ENCODE peak calls at places on chromosomes 11 and 22, in seven cellular contexts. One of them, this sample, is unnamed.

GRCh38 chr22:50705219-50705691 is 32.6 kb downstream of the SHANK3 start:
- DNase-seq in HL-60: peak
- DNase-seq in mammary epithelial cell: no peak
- DNase-seq in progenitor cell of endocrine pancreas: peak
- DNase-seq in thoracic aorta: no peak
- DNase-seq in breast epithelium: no peak
- DNase-seq in PC-9: no peak
- DNase-seq in this sample: no peak

GRCh38 chr11:17711836-17712235 is 7.5 kb upstream of the MYOD1 start:
- DNase-seq in HL-60: no peak
- DNase-seq in mammary epithelial cell: no peak
- DNase-seq in progenitor cell of endocrine pancreas: no peak
- DNase-seq in thoracic aorta: no peak
- DNase-seq in breast epithelium: no peak
- DNase-seq in PC-9: no peak
- DNase-seq in this sample: no peak

GRCh38 chr11:92018332-92018731 is 206.3 kb upstream of the FAT3 start:
- DNase-seq in HL-60: no peak
- DNase-seq in mammary epithelial cell: no peak
- DNase-seq in progenitor cell of endocrine pancreas: no peak
- DNase-seq in thoracic aorta: no peak
- DNase-seq in breast epithelium: no peak
- DNase-seq in PC-9: no peak
- DNase-seq in this sample: no peak

GRCh38 chr11:10310301-10310841 is 5.5 kb downstream of the ADM start:
- DNase-seq in HL-60: no peak
- DNase-seq in mammary epithelial cell: peak
- DNase-seq in progenitor cell of endocrine pancreas: no peak
- DNase-seq in thoracic aorta: no peak
- DNase-seq in breast epithelium: no peak
- DNase-seq in PC-9: no peak
- DNase-seq in this sample: no peak

GRCh38 chr11:83819936-83820549 is 533.9 kb upstream of the CCDC90B start:
- DNase-seq in HL-60: no peak
- DNase-seq in mammary epithelial cell: peak
- DNase-seq in progenitor cell of endocrine pancreas: no peak
- DNase-seq in thoracic aorta: no peak
- DNase-seq in breast epithelium: no peak
- DNase-seq in PC-9: peak
- DNase-seq in this sample: no peak

GRCh38 chr11:15793032-15793996 is 563.0 kb downstream of the SOX6 start:
- DNase-seq in HL-60: no peak
- DNase-seq in mammary epithelial cell: peak
- DNase-seq in progenitor cell of endocrine pancreas: no peak
- DNase-seq in thoracic aorta: no peak
- DNase-seq in breast epithelium: no peak
- DNase-seq in PC-9: no peak
- DNase-seq in this sample: no peak

GRCh38 chr22:37378642-37379058 is 48.6 kb downstream of the ELFN2 start:
- DNase-seq in HL-60: no peak
- DNase-seq in mammary epithelial cell: no peak
- DNase-seq in progenitor cell of endocrine pancreas: no peak
- DNase-seq in thoracic aorta: no peak
- DNase-seq in breast epithelium: no peak
- DNase-seq in PC-9: no peak
- DNase-seq in this sample: no peak

GRCh38 chr22:27348634-27349033 is 452.9 kb downstream of the MN1 start:
- DNase-seq in HL-60: no peak
- DNase-seq in mammary epithelial cell: peak
- DNase-seq in progenitor cell of endocrine pancreas: no peak
- DNase-seq in thoracic aorta: no peak
- DNase-seq in breast epithelium: no peak
- DNase-seq in PC-9: no peak
- DNase-seq in this sample: no peak

GRCh38 chr11:3231851-3232744 is at the start of gene MRGPRE:
- DNase-seq in HL-60: peak
- DNase-seq in mammary epithelial cell: peak
- DNase-seq in progenitor cell of endocrine pancreas: no peak
- DNase-seq in thoracic aorta: no peak
- DNase-seq in breast epithelium: no peak
- DNase-seq in PC-9: no peak
- DNase-seq in this sample: no peak

GRCh38 chr22:26681395-26681821 is 24.0 kb downstream of the MIAT start:
- DNase-seq in HL-60: no peak
- DNase-seq in mammary epithelial cell: no peak
- DNase-seq in progenitor cell of endocrine pancreas: no peak
- DNase-seq in thoracic aorta: no peak
- DNase-seq in breast epithelium: no peak
- DNase-seq in PC-9: no peak
- DNase-seq in this sample: no peak

GRCh38 chr11:45374632-45375031 is 88.5 kb upstream of the SYT13 start:
- DNase-seq in HL-60: no peak
- DNase-seq in mammary epithelial cell: no peak
- DNase-seq in progenitor cell of endocrine pancreas: no peak
- DNase-seq in thoracic aorta: no peak
- DNase-seq in breast epithelium: no peak
- DNase-seq in PC-9: no peak
- DNase-seq in this sample: no peak

GRCh38 chr11:130407978-130408377 is 20.4 kb downstream of the ADAMTS8 start:
- DNase-seq in HL-60: no peak
- DNase-seq in mammary epithelial cell: peak
- DNase-seq in progenitor cell of endocrine pancreas: no peak
- DNase-seq in thoracic aorta: peak
- DNase-seq in breast epithelium: no peak
- DNase-seq in PC-9: peak
- DNase-seq in this sample: no peak

GRCh38 chr22:41900652-41901312 is 14.1 kb downstream of the SHISA8 start:
- DNase-seq in HL-60: no peak
- DNase-seq in mammary epithelial cell: no peak
- DNase-seq in progenitor cell of endocrine pancreas: no peak
- DNase-seq in thoracic aorta: no peak
- DNase-seq in breast epithelium: no peak
- DNase-seq in PC-9: no peak
- DNase-seq in this sample: no peak

GRCh38 chr22:46830001-46830715 is 67.7 kb downstream of the TBC1D22A start:
- DNase-seq in HL-60: no peak
- DNase-seq in mammary epithelial cell: peak
- DNase-seq in progenitor cell of endocrine pancreas: no peak
- DNase-seq in thoracic aorta: no peak
- DNase-seq in breast epithelium: no peak
- DNase-seq in PC-9: no peak
- DNase-seq in this sample: no peak

GRCh38 chr22:46835693-46836092 is 73.2 kb downstream of the TBC1D22A start:
- DNase-seq in HL-60: no peak
- DNase-seq in mammary epithelial cell: no peak
- DNase-seq in progenitor cell of endocrine pancreas: no peak
- DNase-seq in thoracic aorta: no peak
- DNase-seq in breast epithelium: no peak
- DNase-seq in PC-9: no peak
- DNase-seq in this sample: no peak

GRCh38 chr22:46835288-46835687 is 72.8 kb downstream of the TBC1D22A start:
- DNase-seq in HL-60: no peak
- DNase-seq in mammary epithelial cell: no peak
- DNase-seq in progenitor cell of endocrine pancreas: no peak
- DNase-seq in thoracic aorta: no peak
- DNase-seq in breast epithelium: no peak
- DNase-seq in PC-9: no peak
- DNase-seq in this sample: no peak

GRCh38 chr22:46830841-46831240 is 68.4 kb downstream of the TBC1D22A start:
- DNase-seq in HL-60: no peak
- DNase-seq in mammary epithelial cell: no peak
- DNase-seq in progenitor cell of endocrine pancreas: no peak
- DNase-seq in thoracic aorta: no peak
- DNase-seq in breast epithelium: no peak
- DNase-seq in PC-9: no peak
- DNase-seq in this sample: no peak

DNA sequence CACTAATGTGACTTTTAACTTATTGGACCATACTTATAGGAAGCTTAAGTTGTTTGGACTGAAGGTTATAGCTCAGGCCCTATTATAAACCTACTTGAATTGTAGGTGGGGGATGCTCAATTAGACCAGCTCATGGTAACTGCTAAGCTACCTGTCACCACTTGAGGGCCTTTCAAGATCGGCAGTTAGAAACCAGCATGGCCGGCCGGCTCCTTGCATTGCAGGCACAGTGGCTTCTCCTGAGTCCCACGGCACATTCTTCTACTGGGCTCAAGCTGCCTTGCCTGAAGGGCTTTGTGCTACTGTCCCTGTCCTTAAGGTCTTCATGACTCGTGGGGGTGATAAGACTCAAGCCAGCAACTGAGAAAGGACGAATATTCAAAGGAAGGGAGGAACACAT is 70.8 kb downstream of the TBC1D22A start:
- DNase-seq in HL-60: peak
- DNase-seq in mammary epithelial cell: peak
- DNase-seq in progenitor cell of endocrine pancreas: no peak
- DNase-seq in thoracic aorta: no peak
- DNase-seq in breast epithelium: no peak
- DNase-seq in PC-9: no peak
- DNase-seq in this sample: no peak
- TF ChIP-seq CTCF in HL-60: peak
- TF ChIP-seq CTCF in mammary epithelial cell: no peak
- TF ChIP-seq CTCF in progenitor cell of endocrine pancreas: peak
- TF ChIP-seq CTCF in thoracic aorta: no peak
- TF ChIP-seq CTCF in breast epithelium: no peak
- TF ChIP-seq CTCF in PC-9: peak
- TF ChIP-seq CTCF in this sample: no peak

DNA sequence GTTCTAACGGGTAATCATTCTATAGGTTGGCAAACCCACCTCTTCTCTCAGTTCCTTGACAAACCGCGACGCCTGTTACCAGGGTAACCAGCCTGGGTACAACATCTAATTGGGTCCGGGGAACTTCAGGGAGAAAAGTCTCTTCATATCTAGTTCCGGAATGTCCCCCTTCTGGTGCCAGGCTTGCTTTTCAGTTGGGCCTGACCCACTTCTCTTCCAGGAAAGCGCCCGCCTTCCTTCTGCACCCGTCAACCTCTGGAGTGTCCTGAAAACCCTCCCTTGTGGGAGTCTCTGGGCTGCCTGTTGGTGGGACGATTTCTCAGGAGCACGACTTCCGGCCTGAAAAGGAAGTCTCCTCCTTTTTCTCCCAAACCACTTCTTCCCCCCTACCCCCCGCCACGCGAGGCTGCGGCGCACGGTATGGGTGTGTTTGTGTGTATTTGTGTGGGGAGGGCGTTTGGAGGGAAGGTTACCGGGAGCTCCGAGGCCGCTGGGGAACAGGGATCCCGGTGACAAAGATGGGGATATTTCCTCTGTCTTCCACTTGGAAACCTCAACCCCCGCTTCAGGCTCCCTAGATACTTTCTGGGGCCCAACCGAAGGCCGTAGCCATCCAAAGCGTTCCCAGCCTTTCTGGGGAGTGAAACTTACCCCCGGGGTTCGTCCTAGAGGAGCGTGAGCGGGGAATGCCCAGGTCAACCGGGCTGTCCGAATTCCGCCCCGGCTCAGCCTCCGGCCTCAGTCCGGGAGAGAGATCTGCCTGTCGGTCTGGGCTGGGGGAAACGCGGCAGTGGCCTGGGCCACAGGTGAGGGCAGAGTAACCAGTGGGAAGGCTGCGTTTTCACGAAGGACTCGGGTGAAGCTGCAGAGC is at the start of the genes NKAPD1 and PIH1D2:
- DNase-seq in HL-60: peak
- DNase-seq in mammary epithelial cell: peak
- DNase-seq in progenitor cell of endocrine pancreas: peak
- DNase-seq in thoracic aorta: peak
- DNase-seq in breast epithelium: peak
- DNase-seq in PC-9: peak
- DNase-seq in this sample: peak
- TF ChIP-seq CTCF in HL-60: no peak
- TF ChIP-seq CTCF in mammary epithelial cell: no peak
- TF ChIP-seq CTCF in progenitor cell of endocrine pancreas: no peak
- TF ChIP-seq CTCF in thoracic aorta: no peak
- TF ChIP-seq CTCF in breast epithelium: no peak
- TF ChIP-seq CTCF in PC-9: peak
- TF ChIP-seq CTCF in this sample: no peak

GRCh38 chr11:67287355-67288197 is 1.5 kb upstream of the ANKRD13D start:
- DNase-seq in HL-60: peak
- DNase-seq in mammary epithelial cell: no peak
- DNase-seq in progenitor cell of endocrine pancreas: no peak
- DNase-seq in thoracic aorta: no peak
- DNase-seq in breast epithelium: no peak
- DNase-seq in PC-9: no peak
- DNase-seq in this sample: no peak

GRCh38 chr11:67288198-67288451 is 978 bp upstream of the ANKRD13D start:
- DNase-seq in HL-60: no peak
- DNase-seq in mammary epithelial cell: no peak
- DNase-seq in progenitor cell of endocrine pancreas: no peak
- DNase-seq in thoracic aorta: no peak
- DNase-seq in breast epithelium: no peak
- DNase-seq in PC-9: no peak
- DNase-seq in this sample: no peak

GRCh38 chr11:67285541-67286498 is 3.3 kb upstream of the ANKRD13D start:
- DNase-seq in HL-60: peak
- DNase-seq in mammary epithelial cell: no peak
- DNase-seq in progenitor cell of endocrine pancreas: no peak
- DNase-seq in thoracic aorta: no peak
- DNase-seq in breast epithelium: no peak
- DNase-seq in PC-9: no peak
- DNase-seq in this sample: no peak

GRCh38 chr11:67284811-67285540 is 4.1 kb upstream of the ANKRD13D start:
- DNase-seq in HL-60: peak
- DNase-seq in mammary epithelial cell: no peak
- DNase-seq in progenitor cell of endocrine pancreas: no peak
- DNase-seq in thoracic aorta: no peak
- DNase-seq in breast epithelium: no peak
- DNase-seq in PC-9: no peak
- DNase-seq in this sample: no peak

DNA sequence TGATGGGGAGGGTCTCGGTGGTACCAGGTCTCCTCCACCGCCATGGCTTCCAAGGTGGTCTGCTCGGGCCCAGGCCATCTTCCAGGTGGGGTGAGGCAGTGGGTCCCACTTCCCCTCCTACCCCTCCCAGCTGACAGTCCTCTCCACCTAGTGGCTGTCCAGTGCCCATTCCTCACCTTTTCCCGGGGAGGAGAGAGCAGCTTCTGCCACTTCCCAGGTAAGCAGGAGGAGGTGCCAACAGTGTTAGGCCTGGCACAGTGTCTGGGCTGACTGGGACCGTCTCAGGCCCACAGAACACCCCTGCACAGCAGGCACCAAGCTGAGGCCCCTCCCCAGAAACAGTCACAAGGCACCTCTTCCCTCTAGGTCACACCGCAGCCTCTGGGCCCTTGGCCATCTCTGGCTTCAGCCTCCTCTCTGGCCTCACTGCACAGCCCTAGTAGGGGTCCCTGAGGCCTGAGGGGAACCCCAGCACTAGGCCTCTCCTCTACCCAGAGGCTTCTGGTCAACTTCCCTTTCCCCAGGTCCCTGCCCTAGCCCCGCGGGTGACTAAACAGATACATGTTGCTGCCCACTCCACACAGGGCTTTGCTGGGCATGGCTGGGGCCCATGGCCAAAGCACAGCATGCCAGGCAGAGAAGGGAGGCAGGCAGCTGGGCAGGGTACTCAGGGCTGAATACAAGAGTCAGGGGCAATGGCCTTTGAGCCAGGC is 2.3 kb upstream of the ANKRD13D start:
- DNase-seq in HL-60: peak
- DNase-seq in mammary epithelial cell: no peak
- DNase-seq in progenitor cell of endocrine pancreas: no peak
- DNase-seq in thoracic aorta: no peak
- DNase-seq in breast epithelium: no peak
- DNase-seq in PC-9: no peak
- DNase-seq in this sample: no peak
- TF ChIP-seq CTCF in HL-60: no peak
- TF ChIP-seq CTCF in mammary epithelial cell: no peak
- TF ChIP-seq CTCF in progenitor cell of endocrine pancreas: no peak
- TF ChIP-seq CTCF in thoracic aorta: no peak
- TF ChIP-seq CTCF in breast epithelium: no peak
- TF ChIP-seq CTCF in PC-9: no peak
- TF ChIP-seq CTCF in this sample: no peak

GRCh38 chr22:20205464-20205963 is 54.7 kb upstream of the CCDC188 start:
- DNase-seq in HL-60: peak
- DNase-seq in mammary epithelial cell: no peak
- DNase-seq in progenitor cell of endocrine pancreas: no peak
- DNase-seq in thoracic aorta: no peak
- DNase-seq in breast epithelium: no peak
- DNase-seq in PC-9: no peak
- DNase-seq in this sample: no peak
- TF ChIP-seq CTCF in HL-60: no peak
- TF ChIP-seq CTCF in mammary epithelial cell: no peak
- TF ChIP-seq CTCF in progenitor cell of endocrine pancreas: no peak
- TF ChIP-seq CTCF in thoracic aorta: no peak
- TF ChIP-seq CTCF in breast epithelium: no peak
- TF ChIP-seq CTCF in PC-9: no peak
- TF ChIP-seq CTCF in this sample: no peak

This sample was measured in omental fat pad.